ENCODE peak calls at places on chromosomes 6 and 20, in six cellular contexts. R is NCI-H748 treated with DMSO at 0.1 percent for 48 hours; Q is activated effector memory CD4-positive, alpha-beta T cell treated with anti-CD3 and anti-CD28 coated beads, Interleukin-2, amount 50 U/mL, for 16 hours; E is cardiac fibroblast; U is activated CD4-positive, CD25-positive, alpha-beta regulatory T cell; K is Daoy. Y is an unnamed sample.

GRCh38 chr6:63317641-63318040 is 2.1 kb downstream of the LGSN start:
- DNase-seq in K (no peak), E (no peak), R (no peak), Q (no peak), U (no peak), Y (no peak)

GRCh38 chr6:127824061-127824460 is 76.8 kb downstream of the THEMIS start:
- DNase-seq in Q (no peak), K (no peak), U (no peak), R (no peak), E (no peak), Y (no peak)

GRCh38 chr20:33518071-33518470 is 28.2 kb downstream of the CBFA2T2 start:
- DNase-seq in Q (no peak), E (peak), R (no peak), U (no peak), K (peak), Y (peak)

GRCh38 chr6:119333707-119334295 is 15.8 kb downstream of the MAN1A1 start:
- DNase-seq in E (no peak), K (no peak), U (no peak), R (peak), Q (no peak), Y (no peak)

GRCh38 chr6:170007468-170008240 is 256.2 kb downstream of the ERMARD start:
- DNase-seq in E (no peak), R (peak), K (no peak), Q (no peak), U (no peak), Y (no peak)

GRCh38 chr6:26233608-26234420 is 131.2 kb upstream of the BTN3A2 start:
- DNase-seq in R (peak), U (peak), E (peak), Q (peak), K (peak), Y (peak)

GRCh38 chr6:27374824-27375612 is 13.5 kb upstream of the ZNF391 start:
- DNase-seq in R (peak), E (peak), Q (peak), U (peak), K (peak), Y (peak)

GRCh38 chr6:131182991-131183425 is 47.7 kb downstream of the AKAP7 start:
- DNase-seq in Q (no peak), K (no peak), R (no peak), U (no peak), E (peak), Y (no peak)

GRCh38 chr6:127900935-127901334 is at the start of gene THEMIS:
- DNase-seq in R (no peak), Q (peak), U (no peak), K (no peak), E (no peak), Y (no peak)

GRCh38 chr6:219641-220198 is 72.6 kb upstream of the DUSP22 start:
- DNase-seq in E (peak), K (peak), R (no peak), Q (no peak), U (no peak), Y (peak)

GRCh38 chr6:43052842-43053544 is 658 bp downstream of the CUL7 start:
- DNase-seq in R (no peak), U (no peak), K (peak), E (peak), Q (no peak), Y (no peak)

GRCh38 chr6:142474446-142475289 is 172.9 kb downstream of the ADGRG6 start:
- DNase-seq in E (peak), U (no peak), K (peak), Q (no peak), R (peak), Y (peak)

GRCh38 chr6:79946242-79946641 is 1.1 kb downstream of the ELOVL4 start:
- DNase-seq in U (no peak), Q (no peak), K (peak), E (peak), R (peak), Y (peak)

GRCh38 chr6:75103411-75103810 is 102.4 kb downstream of the COL12A1 start:
- DNase-seq in U (no peak), R (no peak), Q (no peak), K (no peak), E (no peak), Y (no peak)

GRCh38 chr6:13368716-13369115 is 40.4 kb upstream of the TBC1D7 start:
- DNase-seq in K (no peak), E (no peak), R (no peak), Q (no peak), U (no peak), Y (peak)

GRCh38 chr6:14224359-14225103 is 107.0 kb downstream of the CD83 start:
- DNase-seq in Q (no peak), K (no peak), R (no peak), U (no peak), E (no peak), Y (no peak)

GRCh38 chr20:881051-881820 is 34.9 kb downstream of the ANGPT4 start:
- DNase-seq in E (peak), Q (no peak), U (no peak), R (no peak), K (peak), Y (peak)

GRCh38 chr6:45187841-45188240 is 140.3 kb upstream of the RUNX2 start:
- DNase-seq in E (peak), Q (no peak), U (no peak), K (peak), R (no peak), Y (peak)

GRCh38 chr20:62150236-62150575 is 6.6 kb downstream of the SS18L1 start:
- DNase-seq in R (no peak), Q (no peak), E (no peak), K (no peak), U (no peak), Y (no peak)

GRCh38 chr6:146336200-146336599 is 207.4 kb upstream of the RAB32 start:
- DNase-seq in Q (no peak), R (no peak), K (no peak), E (peak), U (no peak), Y (no peak)

GRCh38 chr20:23596856-23597255 is 8.9 kb downstream of the CST9 start:
- DNase-seq in K (no peak), E (peak), R (no peak), Q (no peak), U (no peak), Y (no peak)

Y was measured in foreskin fibroblast.